ENCODE peak calls at places on chromosome 5, in nine cellular contexts. L is uterus, Z is Peyer's patch, T is aorta, A is OCI-LY7, W is lower lobe of right lung, Q is right cardiac atrium, X is mucosa of descending colon, C is pancreas. Y is an unnamed sample.

GRCh38 chr5:133480866-133481265 is 131.5 kb downstream of the FSTL4 start:
- DNase-seq in L (no peak), Z (no peak), T (no peak), A (no peak), W (no peak), Q (no peak), X (no peak), C (no peak), Y (no peak)

GRCh38 chr5:67724412-67725135 is 491.0 kb upstream of the PIK3R1 start:
- DNase-seq in L (no peak), Z (no peak), T (no peak), A (no peak), W (no peak), Q (peak; percentile 18), X (no peak), C (no peak), Y (no peak)

GRCh38 chr5:123471385-123471784 is 40.6 kb upstream of the CSNK1G3 start:
- DNase-seq in L (no peak), Z (no peak), T (no peak), A (no peak), W (no peak), Q (no peak), X (no peak), C (no peak), Y (no peak)

GRCh38 chr5:55923873-55924500 is 70.8 kb downstream of the IL6ST start:
- DNase-seq in L (no peak), Z (no peak), T (no peak), A (no peak), W (no peak), Q (no peak), X (no peak), C (no peak), Y (no peak)

GRCh38 chr5:106865279-106865678 is 805.5 kb downstream of the EFNA5 start:
- DNase-seq in L (no peak), Z (no peak), T (no peak), A (no peak), W (no peak), Q (no peak), X (no peak), C (no peak), Y (peak; percentile 84)

GRCh38 chr5:45696206-45696836 is at the start of gene HCN1:
- DNase-seq in L (peak; percentile 32), Z (peak; percentile 73), T (peak; percentile 65), A (no peak), W (peak; percentile 81), Q (peak; percentile 88), X (peak; percentile 80), C (peak; percentile 91), Y (no peak)

GRCh38 chr5:141369994-141370848 is at the start of gene PCDHGB3:
- DNase-seq in L (no peak), Z (no peak), T (no peak), A (peak; percentile 61), W (no peak), Q (peak; percentile 68), X (peak; percentile 29), C (no peak), Y (no peak)

GRCh38 chr5:1255081-1255561 is 29.9 kb downstream of the SLC6A18 start:
- DNase-seq in L (no peak), Z (no peak), T (no peak), A (peak; percentile 51), W (no peak), Q (peak; percentile 34), X (no peak), C (no peak), Y (peak; percentile 93)

GRCh38 chr5:95022967-95023695 is 261.8 kb downstream of the MCTP1 start:
- DNase-seq in L (no peak), Z (no peak), T (no peak), A (no peak), W (peak; percentile 43), Q (no peak), X (no peak), C (no peak), Y (no peak)

GRCh38 chr5:36492998-36493655 is 113.3 kb upstream of the SLC1A3 start:
- DNase-seq in L (no peak), Z (no peak), T (no peak), A (no peak), W (no peak), Q (no peak), X (no peak), C (no peak), Y (no peak)

GRCh38 chr5:133461796-133462516 is 150.4 kb downstream of the FSTL4 start:
- DNase-seq in L (no peak), Z (peak; percentile 10), T (no peak), A (no peak), W (no peak), Q (no peak), X (no peak), C (no peak), Y (no peak)

GRCh38 chr5:60541980-60542379 is 158.0 kb downstream of the DEPDC1B start:
- DNase-seq in L (no peak), Z (no peak), T (no peak), A (no peak), W (no peak), Q (no peak), X (peak; percentile 50), C (no peak), Y (no peak)

GRCh38 chr5:56456002-56456401 is 222.9 kb upstream of the ANKRD55 start:
- DNase-seq in L (no peak), Z (no peak), T (no peak), A (no peak), W (no peak), Q (no peak), X (no peak), C (no peak), Y (no peak)

GRCh38 chr5:36414869-36415282 is 113.2 kb upstream of the RANBP3L start:
- DNase-seq in L (no peak), Z (no peak), T (no peak), A (peak; percentile 45), W (no peak), Q (no peak), X (no peak), C (no peak), Y (peak; percentile 28)

DNA sequence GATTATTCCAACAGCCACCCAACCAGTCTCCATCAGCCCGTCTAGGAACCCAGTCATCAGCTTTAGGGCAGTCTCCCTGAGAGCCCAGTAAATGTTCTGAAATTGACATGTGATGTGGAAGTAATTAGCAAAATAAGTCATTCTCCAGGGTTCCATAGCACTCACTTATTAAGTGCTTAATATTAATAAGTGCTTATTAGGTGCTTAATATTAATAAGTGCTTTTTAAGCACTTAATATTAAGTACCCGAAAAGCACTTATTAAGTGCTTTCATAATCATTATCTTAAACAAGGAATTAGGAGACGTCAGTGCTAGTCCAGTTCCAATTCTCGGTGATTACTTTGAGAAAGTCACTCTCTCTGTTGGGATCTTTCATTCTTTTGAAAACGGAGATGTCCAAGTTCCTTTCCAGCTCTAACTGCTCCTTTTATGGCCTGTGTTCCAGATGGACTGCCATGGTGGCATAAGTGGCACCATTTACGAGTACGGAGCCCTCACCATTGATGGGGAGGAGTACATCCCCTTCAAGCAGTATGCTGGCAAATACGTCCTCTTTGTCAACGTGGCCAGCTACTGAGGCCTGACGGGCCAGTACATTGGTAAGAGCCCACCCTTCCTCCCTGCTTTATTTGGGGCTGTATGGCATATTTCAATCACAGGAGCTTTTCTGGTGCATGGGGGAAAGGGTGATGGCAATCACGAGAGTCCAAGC is 4.7 kb downstream of the GPX3 start:
- DNase-seq in L (no peak), Z (no peak), T (peak; percentile 15), A (no peak), W (no peak), Q (no peak), X (no peak), C (no peak), Y (no peak)
- H3K4me3 ChIP-seq in L (no peak overlapping the region), Z (peak overlapping the region; percentile 10), T (no peak overlapping the region), A (no peak overlapping the region), W (peak overlapping the region; percentile 89), Q (no peak overlapping the region), X (no peak overlapping the region), C (no peak overlapping the region), Y (no peak overlapping the region)

GRCh38 chr5:102277059-102277621 is 18.9 kb downstream of the SLCO4C1 start:
- DNase-seq in L (no peak), Z (no peak), T (no peak), A (no peak), W (no peak), Q (no peak), X (no peak), C (no peak), Y (no peak)

GRCh38 chr5:102270036-102270435 is 26.0 kb downstream of the SLCO4C1 start:
- DNase-seq in L (no peak), Z (no peak), T (no peak), A (no peak), W (no peak), Q (no peak), X (no peak), C (no peak), Y (no peak)

GRCh38 chr5:102271759-102272158 is 24.3 kb downstream of the SLCO4C1 start:
- DNase-seq in L (no peak), Z (no peak), T (no peak), A (no peak), W (no peak), Q (no peak), X (no peak), C (no peak), Y (no peak)
- H3K4me3 ChIP-seq in L (no peak overlapping the region), Z (no peak overlapping the region), T (no peak overlapping the region), A (no peak overlapping the region), W (no peak overlapping the region), Q (no peak overlapping the region), X (no peak overlapping the region), C (no peak overlapping the region), Y (no peak overlapping the region)

GRCh38 chr5:149110406-149110805 is 30.9 kb upstream of the ABLIM3 start:
- DNase-seq in L (no peak), Z (no peak), T (no peak), A (no peak), W (no peak), Q (no peak), X (no peak), C (no peak), Y (no peak)
- H3K4me3 ChIP-seq in L (no peak overlapping the region), Z (no peak overlapping the region), T (no peak overlapping the region), A (no peak overlapping the region), W (no peak overlapping the region), Q (no peak overlapping the region), X (no peak overlapping the region), C (no peak overlapping the region), Y (no peak overlapping the region)

GRCh38 chr5:119336262-119336661 is 19.6 kb upstream of the TNFAIP8 start:
- DNase-seq in L (no peak), Z (no peak), T (no peak), A (peak; percentile 77), W (no peak), Q (no peak), X (no peak), C (no peak), Y (peak; percentile 85)

GRCh38 chr5:119333421-119333851 is 22.4 kb upstream of the TNFAIP8 start:
- DNase-seq in L (no peak), Z (no peak), T (no peak), A (no peak), W (no peak), Q (no peak), X (no peak), C (no peak), Y (no peak)

GRCh38 chr5:119336846-119337564 is 18.8 kb upstream of the TNFAIP8 start:
- DNase-seq in L (no peak), Z (no peak), T (no peak), A (no peak), W (no peak), Q (no peak), X (no peak), C (no peak), Y (no peak)

GRCh38 chr5:119332978-119333401 is 22.8 kb upstream of the TNFAIP8 start:
- DNase-seq in L (no peak), Z (no peak), T (no peak), A (peak; percentile 53), W (no peak), Q (no peak), X (no peak), C (no peak), Y (no peak)

GRCh38 chr5:119335261-119335677 is 20.6 kb upstream of the TNFAIP8 start:
- DNase-seq in L (no peak), Z (no peak), T (no peak), A (no peak), W (no peak), Q (no peak), X (no peak), C (no peak), Y (no peak)
- H3K4me3 ChIP-seq in L (no peak overlapping the region), Z (peak overlapping the region; percentile 23), T (no peak overlapping the region), A (peak overlapping the region; percentile 70), W (peak overlapping the region; percentile 15), Q (no peak overlapping the region), X (no peak overlapping the region), C (no peak overlapping the region), Y (no peak overlapping the region)

Y was measured in Jurkat, Clone E6-1.